ENCODE peak calls at places on chromosomes 5 and 9, in eight cellular contexts. K is WTC11; U is stimulated activated CD8-positive, alpha-beta memory T cell treated with anti-CD3 and anti-CD28 coated beads, Interleukin-2, amount 100 ng/mL, for 48 hours; I is iris pigment epithelial cell; Y is progenitor cell of endocrine pancreas; L is GM19239; D is stimulated activated CD4-positive, alpha-beta T cell treated with anti-CD3 and anti-CD28 coated beads, Interleukin-1b, Interleukin-23, amount 100 ng/mL, for 1 hour; W is astrocyte of the spinal cord. T is an unnamed sample.

GRCh38 chr9:7828344-7828743 is 28.8 kb upstream of the DMAC1 start:
- DNase-seq in K (no peak), U (no peak), I (no peak), Y (no peak), L (no peak), D (no peak), W (no peak), T (no peak)

GRCh38 chr9:107945961-107946360 is 456.4 kb upstream of the KLF4 start:
- DNase-seq in K (no peak), U (no peak), I (no peak), Y (no peak), L (no peak), D (no peak), W (no peak), T (no peak)

GRCh38 chr9:137423810-137424291 is 658 bp downstream of the NOXA1 start:
- DNase-seq in K (peak; percentile 27), U (no peak), I (no peak), Y (no peak), L (no peak), D (no peak), W (no peak), T (no peak)

GRCh38 chr5:76964018-76964417 is 11.2 kb downstream of the CRHBP start:
- DNase-seq in K (no peak), U (no peak), I (no peak), Y (no peak), L (no peak), D (no peak), W (no peak), T (no peak)

GRCh38 chr9:8589476-8589875 is 789.9 kb upstream of the DMAC1 start:
- DNase-seq in K (no peak), U (no peak), I (no peak), Y (no peak), L (no peak), D (no peak), W (no peak), T (no peak)

GRCh38 chr9:92275541-92275940 is 18.0 kb downstream of the IARS1 start:
- DNase-seq in K (no peak), U (no peak), I (peak; percentile 11), Y (no peak), L (no peak), D (no peak), W (no peak), T (no peak)

GRCh38 chr5:93791520-93791972 is 50.1 kb upstream of the POU5F2 start:
- DNase-seq in K (no peak), U (no peak), I (peak; percentile 60), Y (no peak), L (no peak), D (no peak), W (peak; percentile 77), T (no peak)

GRCh38 chr5:159341914-159342313 is 11.6 kb upstream of the IL12B start:
- DNase-seq in K (no peak), U (peak; percentile 18), I (peak; percentile 84), Y (no peak), L (no peak), D (peak; percentile 40), W (peak; percentile 70), T (no peak)

GRCh38 chr9:109953813-109954489 is 174.0 kb downstream of the PALM2AKAP2 start:
- DNase-seq in K (no peak), U (no peak), I (no peak), Y (no peak), L (no peak), D (no peak), W (no peak), T (no peak)

GRCh38 chr9:134182554-134183219 is 18.3 kb upstream of the RNU6ATAC start:
- DNase-seq in K (no peak), U (no peak), I (no peak), Y (no peak), L (no peak), D (no peak), W (no peak), T (no peak)

GRCh38 chr5:171520300-171521170 is 101.1 kb downstream of the FGF18 start:
- DNase-seq in K (peak; percentile 81), U (no peak), I (no peak), Y (no peak), L (no peak), D (no peak), W (peak; percentile 54), T (no peak)

GRCh38 chr9:82763631-82764030 is 299.3 kb downstream of the RASEF start:
- DNase-seq in K (peak; percentile 47), U (no peak), I (no peak), Y (no peak), L (no peak), D (no peak), W (no peak), T (no peak)

GRCh38 chr5:137491121-137491520 is 8.0 kb downstream of the SPOCK1 start:
- DNase-seq in K (no peak), U (no peak), I (peak; percentile 15), Y (no peak), L (no peak), D (no peak), W (peak; percentile 57), T (no peak)

GRCh38 chr9:6230037-6230778 is 14.6 kb downstream of the IL33 start:
- DNase-seq in K (no peak), U (no peak), I (peak; percentile 55), Y (no peak), L (no peak), D (no peak), W (no peak), T (no peak)

GRCh38 chr9:107768224-107768623 is 278.7 kb upstream of the KLF4 start:
- DNase-seq in K (no peak), U (no peak), I (no peak), Y (no peak), L (no peak), D (no peak), W (no peak), T (no peak)

GRCh38 chr5:932151-932627 is 39.5 kb downstream of the TRIP13 start:
- DNase-seq in K (no peak), U (no peak), I (no peak), Y (no peak), L (no peak), D (no peak), W (no peak), T (no peak)

GRCh38 chr5:139852696-139853095 is 57.1 kb downstream of the PSD2 start:
- DNase-seq in K (no peak), U (no peak), I (no peak), Y (no peak), L (no peak), D (no peak), W (no peak), T (no peak)

GRCh38 chr9:10438955-10439354 is 173.8 kb downstream of the PTPRD start:
- DNase-seq in K (no peak), U (no peak), I (no peak), Y (no peak), L (no peak), D (no peak), W (no peak), T (no peak)

GRCh38 chr9:136526625-136527066 is 19.2 kb downstream of the NOTCH1 start:
- DNase-seq in K (no peak), U (no peak), I (no peak), Y (no peak), L (no peak), D (no peak), W (no peak), T (no peak)

GRCh38 chr5:56094579-56095361 is 100.0 kb upstream of the IL6ST start:
- DNase-seq in K (no peak), U (peak; percentile 37), I (no peak), Y (no peak), L (no peak), D (no peak), W (no peak), T (peak; percentile 84)

GRCh38 chr9:23674016-23674585 is 151.9 kb downstream of the ELAVL2 start:
- DNase-seq in K (no peak), U (no peak), I (peak; percentile 1), Y (no peak), L (no peak), D (no peak), W (peak; percentile 35), T (no peak)

GRCh38 chr5:53027913-53028312 is 38.8 kb downstream of the ITGA2 start:
- DNase-seq in K (no peak), U (no peak), I (peak; percentile 82), Y (no peak), L (no peak), D (no peak), W (peak; percentile 70), T (peak; percentile 14)

GRCh38 chr9:75979362-75979761 is 88.9 kb downstream of the PCSK5 start:
- DNase-seq in K (peak; percentile 25), U (no peak), I (peak; percentile 24), Y (no peak), L (no peak), D (no peak), W (no peak), T (no peak)

GRCh38 chr9:101369884-101370531 is 14.8 kb downstream of the BAAT start:
- DNase-seq in K (no peak), U (no peak), I (no peak), Y (no peak), L (no peak), D (no peak), W (no peak), T (no peak)

GRCh38 chr9:28741459-28741858 is 1168.2 kb upstream of the C9orf72 start:
- DNase-seq in K (no peak), U (no peak), I (no peak), Y (no peak), L (no peak), D (no peak), W (no peak), T (no peak)

GRCh38 chr5:78360674-78361225 is 333 bp downstream of the SCAMP1 start:
- DNase-seq in K (no peak), U (peak; percentile 40), I (peak; percentile 5), Y (peak; percentile 44), L (peak; percentile 23), D (peak; percentile 21), W (no peak), T (peak; percentile 27)

GRCh38 chr5:10537614-10538013 is 26.3 kb upstream of the ANKRD33B start:
- DNase-seq in K (no peak), U (no peak), I (no peak), Y (no peak), L (no peak), D (no peak), W (no peak), T (no peak)

GRCh38 chr9:106487256-106487655 is 375.7 kb upstream of the ZNF462 start:
- DNase-seq in K (no peak), U (no peak), I (no peak), Y (no peak), L (no peak), D (no peak), W (no peak), T (no peak)

GRCh38 chr5:156329197-156329611 is 2.2 kb downstream of the SGCD start:
- DNase-seq in K (no peak), U (no peak), I (no peak), Y (no peak), L (no peak), D (no peak), W (no peak), T (no peak)

GRCh38 chr9:86452194-86452828 is 98.1 kb upstream of the TUT7 start:
- DNase-seq in K (no peak), U (no peak), I (no peak), Y (no peak), L (no peak), D (no peak), W (no peak), T (no peak)

GRCh38 chr9:20042312-20042711 is 253.5 kb upstream of the SLC24A2 start:
- DNase-seq in K (no peak), U (no peak), I (no peak), Y (no peak), L (no peak), D (no peak), W (no peak), T (no peak)

GRCh38 chr5:30436718-30437117 is 756.8 kb upstream of the CDH6 start:
- DNase-seq in K (no peak), U (no peak), I (no peak), Y (no peak), L (no peak), D (no peak), W (no peak), T (no peak)

GRCh38 chr5:10599828-10600227 is 36.0 kb downstream of the ANKRD33B start:
- DNase-seq in K (no peak), U (no peak), I (peak; percentile 87), Y (no peak), L (no peak), D (no peak), W (peak; percentile 59), T (no peak)

GRCh38 chr5:151063590-151063989 is 17.2 kb downstream of the TNIP1 start:
- DNase-seq in K (no peak), U (no peak), I (no peak), Y (no peak), L (no peak), D (no peak), W (no peak), T (no peak)